ENCODE peak calls at places on chromosomes 6 and 20, in eight cellular contexts. G is A549, K is adrenal gland, I is K562, B is left ventricle myocardium inferior, D is neural crest cell, H is cardiac fibroblast, V is stomach. L is an unnamed sample.

GRCh38 chr6:39243809-39244208 is 14.5 kb upstream of the KCNK5 start:
- DNase-seq in G (no peak), K (peak), I (no peak), B (no peak), D (no peak), H (no peak), V (no peak), L (no peak)

GRCh38 chr20:58003525-58003924 is 224.9 kb downstream of the ANKRD60 start:
- DNase-seq in G (peak), K (no peak), I (peak), B (no peak), D (no peak), H (no peak), V (no peak), L (no peak)

GRCh38 chr20:4041748-4042411 is 26.5 kb upstream of the RNF24 start:
- DNase-seq in G (peak), K (peak), I (peak), B (peak), D (no peak), H (peak), V (peak), L (no peak)

GRCh38 chr20:49320460-49320859 is 42.6 kb upstream of the ZNFX1 start:
- DNase-seq in G (peak), K (no peak), I (no peak), B (no peak), D (no peak), H (peak), V (no peak), L (no peak)

GRCh38 chr6:19602614-19603013 is 234.6 kb upstream of the ID4 start:
- DNase-seq in G (no peak), K (no peak), I (no peak), B (no peak), D (no peak), H (no peak), V (no peak), L (no peak)

GRCh38 chr20:40863337-40863919 is 165.2 kb upstream of the TOP1 start:
- DNase-seq in G (no peak), K (no peak), I (no peak), B (no peak), D (no peak), H (no peak), V (no peak), L (no peak)

GRCh38 chr6:132888701-132889100 is 74.3 kb downstream of the RPS12 start:
- DNase-seq in G (no peak), K (no peak), I (no peak), B (no peak), D (no peak), H (no peak), V (no peak), L (no peak)

GRCh38 chr20:53926428-53927028 is 143.9 kb downstream of the BCAS1 start:
- DNase-seq in G (peak), K (no peak), I (no peak), B (no peak), D (no peak), H (peak), V (peak), L (peak)

GRCh38 chr6:19477563-19477962 is 359.6 kb upstream of the ID4 start:
- DNase-seq in G (no peak), K (no peak), I (no peak), B (no peak), D (no peak), H (no peak), V (no peak), L (no peak)

GRCh38 chr6:18216411-18216810 is 47.9 kb downstream of the DEK start:
- DNase-seq in G (no peak), K (no peak), I (no peak), B (no peak), D (no peak), H (peak), V (no peak), L (no peak)

GRCh38 chr6:7121704-7122241 is 14.0 kb downstream of the RREB1 start:
- DNase-seq in G (no peak), K (no peak), I (no peak), B (no peak), D (no peak), H (no peak), V (no peak), L (no peak)

GRCh38 chr6:94130458-94130857 is 711.1 kb upstream of the EPHA7 start:
- DNase-seq in G (no peak), K (no peak), I (no peak), B (no peak), D (no peak), H (no peak), V (no peak), L (no peak)

GRCh38 chr6:9540534-9541126 is 874.2 kb downstream of the TFAP2A start:
- DNase-seq in G (peak), K (no peak), I (peak), B (no peak), D (peak), H (peak), V (no peak), L (no peak)

GRCh38 chr6:91569071-91569470 is 982.2 kb upstream of the MAP3K7 start:
- DNase-seq in G (no peak), K (no peak), I (no peak), B (no peak), D (no peak), H (no peak), V (no peak), L (no peak)

GRCh38 chr20:58839474-58839874 is 11.2 kb downstream of the GNAS-AS1 start:
- DNase-seq in G (peak), K (no peak), I (peak), B (no peak), D (peak), H (peak), V (no peak), L (no peak)

GRCh38 chr20:33211817-33212424 is 5.2 kb upstream of the BPIFA3 start:
- DNase-seq in G (peak), K (peak), I (peak), B (no peak), D (peak), H (peak), V (peak), L (no peak)

GRCh38 chr6:144675231-144675861 is 390.2 kb downstream of the UTRN start:
- DNase-seq in G (no peak), K (peak), I (no peak), B (no peak), D (no peak), H (peak), V (no peak), L (no peak)

GRCh38 chr20:57957397-57958049 is 247.7 kb upstream of the PMEPA1 start:
- DNase-seq in G (no peak), K (no peak), I (no peak), B (no peak), D (no peak), H (no peak), V (no peak), L (no peak)

GRCh38 chr6:11636121-11636520 is 98.6 kb downstream of the TMEM170B start:
- DNase-seq in G (no peak), K (no peak), I (no peak), B (no peak), D (no peak), H (no peak), V (peak), L (no peak)

GRCh38 chr6:44487002-44487401 is 99.5 kb downstream of the CDC5L start:
- DNase-seq in G (no peak), K (no peak), I (no peak), B (no peak), D (no peak), H (peak), V (no peak), L (no peak)

GRCh38 chr6:30612687-30613248 is 4.3 kb downstream of the PPP1R10 start:
- DNase-seq in G (no peak), K (no peak), I (no peak), B (no peak), D (no peak), H (peak), V (no peak), L (no peak)

GRCh38 chr6:30613251-30614043 is 3.6 kb downstream of the PPP1R10 start:
- DNase-seq in G (no peak), K (no peak), I (no peak), B (no peak), D (no peak), H (peak), V (no peak), L (no peak)

GRCh38 chr6:30611856-30612194 is 5.2 kb downstream of the PPP1R10 start:
- DNase-seq in G (no peak), K (no peak), I (no peak), B (no peak), D (no peak), H (no peak), V (no peak), L (no peak)

GRCh38 chr6:30611150-30611855 is 5.7 kb downstream of the PPP1R10 start:
- DNase-seq in G (no peak), K (no peak), I (no peak), B (no peak), D (no peak), H (no peak), V (no peak), L (no peak)

GRCh38 chr6:30612213-30612612 is 4.8 kb downstream of the PPP1R10 start:
- DNase-seq in G (peak), K (no peak), I (no peak), B (no peak), D (no peak), H (peak), V (no peak), L (no peak)
- TF ChIP-seq CTCF in G (no peak), K (peak), I (peak), B (peak), D (peak), H (peak), V (no peak), L (no peak)

GRCh38 chr6:15444881-15445280 is 199.0 kb downstream of the JARID2 start:
- DNase-seq in G (no peak), K (no peak), I (no peak), B (no peak), D (no peak), H (no peak), V (no peak), L (no peak)
- TF ChIP-seq CTCF in G (peak), K (no peak), I (no peak), B (no peak), D (no peak), H (no peak), V (no peak), L (no peak)

GRCh38 chr20:46991850-46992639 is 97.4 kb downstream of the EYA2 start:
- DNase-seq in G (no peak), K (no peak), I (no peak), B (no peak), D (no peak), H (no peak), V (no peak), L (no peak)

GRCh38 chr20:46992640-46993035 is 98.0 kb downstream of the EYA2 start:
- DNase-seq in G (no peak), K (no peak), I (no peak), B (no peak), D (no peak), H (no peak), V (no peak), L (no peak)

GRCh38 chr20:46994341-46994740 is 99.7 kb downstream of the EYA2 start:
- DNase-seq in G (no peak), K (no peak), I (no peak), B (no peak), D (no peak), H (no peak), V (peak), L (no peak)

GRCh38 chr20:46995561-46996142 is 101.0 kb downstream of the EYA2 start:
- DNase-seq in G (no peak), K (no peak), I (no peak), B (no peak), D (no peak), H (no peak), V (no peak), L (no peak)

GRCh38 chr20:46993465-46994095 is 98.9 kb downstream of the EYA2 start:
- DNase-seq in G (no peak), K (no peak), I (no peak), B (no peak), D (no peak), H (no peak), V (no peak), L (no peak)
- TF ChIP-seq CTCF in G (no peak), K (no peak), I (no peak), B (no peak), D (no peak), H (no peak), V (no peak), L (no peak)

GRCh38 chr6:170290306-170291128 is at the start of gene DLL1:
- DNase-seq in G (no peak), K (peak), I (no peak), B (peak), D (peak), H (peak), V (peak), L (peak)

GRCh38 chr6:170292778-170293164 is 1.9 kb upstream of the DLL1 start:
- DNase-seq in G (peak), K (no peak), I (peak), B (no peak), D (no peak), H (no peak), V (no peak), L (no peak)

GRCh38 chr6:170289971-170290305 is 940 bp downstream of the DLL1 start:
- DNase-seq in G (no peak), K (no peak), I (no peak), B (no peak), D (no peak), H (no peak), V (no peak), L (no peak)

GRCh38 chr6:170292111-170292777 is 1.4 kb upstream of the DLL1 start:
- DNase-seq in G (no peak), K (peak), I (no peak), B (no peak), D (no peak), H (no peak), V (no peak), L (no peak)

DNA sequence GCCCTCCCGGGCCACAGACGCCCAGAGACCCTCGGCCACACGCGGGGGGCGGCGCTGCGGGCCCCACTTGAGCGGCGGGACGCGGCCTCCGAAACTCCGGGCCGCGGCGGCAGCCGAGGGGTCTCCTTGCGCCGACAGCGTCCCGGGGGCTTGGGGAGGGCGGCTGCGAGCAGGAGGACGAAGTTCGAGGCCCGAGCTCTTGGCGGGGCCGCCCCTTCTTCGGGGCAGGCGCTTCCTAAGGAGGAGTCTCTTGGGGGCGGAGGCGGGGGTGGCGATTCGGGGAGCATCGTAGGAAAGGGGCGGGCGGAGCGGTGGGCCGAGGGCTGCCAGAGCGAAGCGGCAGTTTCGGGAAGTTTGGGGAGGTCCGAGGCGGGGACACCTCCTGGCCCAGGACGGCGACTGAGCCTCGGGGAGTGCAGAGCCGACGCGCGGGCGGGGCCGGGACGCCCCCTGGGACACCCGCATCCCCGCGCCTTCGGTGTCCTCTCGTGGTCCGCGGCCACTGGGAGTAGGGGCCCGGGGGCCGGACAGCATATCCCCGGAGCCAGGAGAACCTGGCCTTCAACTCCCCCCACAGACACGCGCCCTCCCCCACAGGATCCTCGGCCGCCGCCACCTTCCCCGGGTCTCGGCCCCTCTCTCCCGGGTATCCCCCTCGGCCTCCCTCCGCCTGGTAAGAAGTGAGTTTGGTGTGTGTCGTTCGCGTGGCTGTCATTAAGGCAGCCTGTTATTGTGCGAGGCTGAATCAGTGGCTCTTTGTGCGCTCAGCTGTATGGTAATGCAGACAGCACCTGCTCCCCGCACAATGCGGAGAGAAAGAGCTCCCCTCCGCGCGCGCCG is 613 bp upstream of the DLL1 start:
- DNase-seq in G (no peak), K (peak), I (no peak), B (peak), D (peak), H (no peak), V (peak), L (peak)
- TF ChIP-seq CTCF in G (no peak), K (no peak), I (no peak), B (peak), D (no peak), H (no peak), V (no peak), L (no peak)

GRCh38 chr6:124400600-124400999 is 561.6 kb upstream of the RNF217 start:
- DNase-seq in G (no peak), K (no peak), I (no peak), B (no peak), D (no peak), H (no peak), V (no peak), L (no peak)
- TF ChIP-seq CTCF in G (no peak), K (no peak), I (no peak), B (no peak), D (peak), H (no peak), V (no peak), L (no peak)

GRCh38 chr20:63574156-63574828 is at the start of gene HELZ2:
- DNase-seq in G (no peak), K (peak), I (peak), B (peak), D (peak), H (peak), V (peak), L (peak)
- TF ChIP-seq CTCF in G (no peak), K (no peak), I (no peak), B (no peak), D (no peak), H (no peak), V (no peak), L (no peak)

GRCh38 chr20:8454137-8454712 is 322.2 kb downstream of the PLCB1 start:
- DNase-seq in G (peak), K (peak), I (no peak), B (no peak), D (no peak), H (peak), V (no peak), L (no peak)
- TF ChIP-seq CTCF in G (no peak), K (peak), I (no peak), B (peak), D (peak), H (peak), V (no peak), L (no peak)

GRCh38 chr20:24357169-24357568 is 112.3 kb upstream of the SYNDIG1 start:
- DNase-seq in G (peak), K (no peak), I (no peak), B (no peak), D (no peak), H (no peak), V (peak), L (no peak)
- TF ChIP-seq CTCF in G (no peak), K (no peak), I (no peak), B (no peak), D (no peak), H (no peak), V (no peak), L (no peak)

DNA sequence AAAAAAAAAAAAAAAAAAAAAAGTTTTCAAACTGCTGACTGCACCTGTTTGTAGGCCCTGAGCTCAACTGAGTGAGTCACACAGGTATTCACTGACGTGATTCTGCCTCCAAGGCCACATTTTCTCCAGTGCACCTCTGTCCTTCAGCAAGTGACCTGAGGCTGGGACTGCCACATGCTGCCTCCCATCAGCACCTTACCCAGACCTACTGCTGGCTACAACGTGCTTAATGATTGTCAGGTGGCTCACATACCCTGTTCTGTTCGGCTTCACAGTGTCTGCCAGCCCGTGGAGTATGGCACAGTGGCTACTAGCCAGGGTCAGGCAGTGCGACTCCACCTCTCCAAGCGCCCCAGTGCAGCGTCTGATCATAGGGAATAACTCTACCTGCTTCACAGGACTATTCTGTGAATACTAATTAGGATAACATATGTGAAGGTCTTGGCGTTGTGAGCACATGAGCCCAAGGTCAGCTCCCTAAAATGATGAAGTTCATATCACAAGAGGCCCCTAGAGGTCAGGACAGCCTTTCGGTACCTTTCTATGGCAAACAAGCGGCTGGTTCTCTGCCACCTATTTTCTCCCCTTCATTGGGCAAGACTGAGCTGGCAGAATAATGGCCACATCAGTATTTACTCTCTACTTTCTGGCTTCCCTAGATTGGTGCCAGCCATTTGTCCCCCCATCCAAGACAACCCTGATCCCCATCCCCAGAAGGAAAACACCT is 28.1 kb downstream of the RIPOR3 start:
- DNase-seq in G (peak), K (peak), I (no peak), B (peak), D (no peak), H (no peak), V (peak), L (no peak)
- TF ChIP-seq CTCF in G (peak), K (no peak), I (peak), B (peak), D (peak), H (no peak), V (no peak), L (no peak)

L was measured in activated B cell treated with CpG ODN at 0.5 μM for 24 hours.